ENCODE peak calls at places on chromosomes 3 and 15, in four cellular contexts. Q, M, S and H are unnamed samples.
A peak's percentile ranks its signal among the peaks of the same experiment; 100 is the strongest.

GRCh38 chr15:90624278-90624930 is 92.7 kb upstream of the BLM start:
- DNase-seq in Q (no peak), M (no peak), S (no peak), H (no peak)

GRCh38 chr3:24674261-24674660 is 179.6 kb upstream of the THRB start:
- DNase-seq in Q (no peak), M (no peak), S (peak; percentile 50), H (no peak)

GRCh38 chr3:188531210-188531609 is 377.3 kb downstream of the LPP start:
- DNase-seq in Q (peak; percentile 88), M (no peak), S (no peak), H (no peak)

GRCh38 chr3:171172070-171172469 is 145.6 kb upstream of the SLC2A2 start:
- DNase-seq in Q (no peak), M (no peak), S (peak; percentile 75), H (no peak)

GRCh38 chr3:142236173-142236572 is 10.8 kb upstream of the GK5 start:
- DNase-seq in Q (no peak), M (no peak), S (no peak), H (no peak)

GRCh38 chr3:122688996-122689395 is 8.4 kb downstream of the PARP14 start:
- DNase-seq in Q (no peak), M (no peak), S (no peak), H (no peak)

GRCh38 chr3:67819447-67819846 is 165.0 kb upstream of the SUCLG2 start:
- DNase-seq in Q (no peak), M (no peak), S (peak; percentile 54), H (peak; percentile 10)

GRCh38 chr3:42024578-42025387 is 62.9 kb upstream of the ULK4 start:
- DNase-seq in Q (no peak), M (no peak), S (peak; percentile 50), H (no peak)

GRCh38 chr3:127817331-127817821 is 4.9 kb downstream of the MGLL start:
- DNase-seq in Q (peak; percentile 78), M (no peak), S (no peak), H (no peak)

GRCh38 chr3:46440531-46441294 is 24.0 kb downstream of the LTF start:
- DNase-seq in Q (peak; percentile 10), M (no peak), S (peak; percentile 23), H (peak; percentile 52)

GRCh38 chr3:29677421-29677820 is 396.6 kb downstream of the RBMS3 start:
- DNase-seq in Q (peak; percentile 8), M (no peak), S (no peak), H (no peak)

GRCh38 chr3:52109556-52110380 is 44.5 kb downstream of the POC1A start:
- DNase-seq in Q (peak; percentile 55), M (peak; percentile 29), S (no peak), H (no peak)

GRCh38 chr3:105798381-105798934 is 70.4 kb downstream of the CBLB start:
- DNase-seq in Q (peak; percentile 56), M (no peak), S (no peak), H (no peak)

GRCh38 chr3:41418961-41419691 is 219.8 kb downstream of the CTNNB1 start:
- DNase-seq in Q (peak; percentile 66), M (no peak), S (peak; percentile 38), H (no peak)

GRCh38 chr3:61333562-61333961 is 82.3 kb upstream of the FHIT start:
- DNase-seq in Q (peak; percentile 27), M (no peak), S (no peak), H (no peak)
- H3K27ac ChIP-seq in Q (no peak overlapping the region), M (no peak overlapping the region), S (peak overlapping the region; percentile 63), H (no peak overlapping the region)

GRCh38 chr3:194312186-194312742 is 38.9 kb downstream of the CPN2 start:
- DNase-seq in Q (no peak), M (peak; percentile 29), S (no peak), H (no peak)
- H3K4me1 ChIP-seq in Q (peaks cover 6% of the 10 kb centered on the region), M (peaks cover 15% of the 10 kb centered on the region), S (peaks cover 28% of the 10 kb centered on the region), H (peaks cover 24% of the 10 kb centered on the region)

GRCh38 chr15:59396211-59396610 is 23.5 kb upstream of the MYO1E start:
- DNase-seq in Q (no peak), M (no peak), S (no peak), H (no peak)

GRCh38 chr15:59400103-59400813 is 27.6 kb upstream of the MYO1E start:
- DNase-seq in Q (no peak), M (no peak), S (peak; percentile 24), H (no peak)

GRCh38 chr15:59396660-59397059 is 24.0 kb upstream of the MYO1E start:
- DNase-seq in Q (no peak), M (no peak), S (no peak), H (no peak)

GRCh38 chr15:59399465-59400102 is 26.9 kb upstream of the MYO1E start:
- DNase-seq in Q (no peak), M (no peak), S (no peak), H (no peak)

DNA sequence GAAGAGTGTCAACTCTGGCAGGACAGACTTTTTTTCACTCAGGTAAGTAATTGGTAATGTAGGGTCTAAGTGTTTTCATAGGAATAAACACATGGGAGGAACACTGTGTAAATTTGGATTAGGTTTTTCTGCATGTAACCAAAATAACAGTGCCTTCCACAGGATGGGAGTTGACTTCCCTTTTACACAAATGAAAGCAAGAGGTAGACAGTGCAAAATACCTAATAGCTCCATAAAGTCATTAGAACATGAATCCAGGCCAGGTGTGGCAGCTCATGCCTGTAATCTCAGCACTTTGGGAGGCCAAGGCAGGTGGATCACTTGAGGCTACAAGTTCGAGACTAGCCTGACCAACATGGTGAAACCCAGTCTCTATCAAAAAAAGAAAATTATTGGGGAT is 25.5 kb upstream of the MYO1E start:
- DNase-seq in Q (no peak), M (no peak), S (no peak), H (no peak)
- H3K27ac ChIP-seq in Q (no peak overlapping the region), M (no peak overlapping the region), S (no peak overlapping the region), H (no peak overlapping the region)

DNA sequence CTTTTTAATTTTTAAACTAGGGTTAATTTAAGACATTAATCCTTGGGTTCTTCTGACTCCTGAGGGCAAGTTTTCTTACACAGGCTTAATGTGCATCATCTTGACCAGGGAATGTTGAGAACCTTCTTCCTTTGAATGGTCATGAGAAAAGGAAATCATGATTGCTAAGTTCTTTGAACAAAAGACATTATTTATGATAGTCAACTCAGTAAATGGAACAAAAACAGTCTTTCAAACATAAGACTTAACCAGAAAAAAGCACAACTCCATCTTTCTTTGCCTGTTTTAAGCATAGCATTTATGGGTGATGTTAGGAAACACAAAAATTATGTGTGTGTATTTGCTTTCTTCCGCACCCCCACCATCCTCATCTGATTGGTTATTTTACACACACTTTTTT is 5.4 kb downstream of the TLNRD1 start:
- DNase-seq in Q (no peak), M (no peak), S (no peak), H (no peak)
- H3K4me1 ChIP-seq in Q (peaks cover 7% of the 10 kb centered on the region), M (peaks cover 59% of the 10 kb centered on the region), S (no peaks in the 10 kb centered on the region), H (peaks cover 34% of the 10 kb centered on the region)

GRCh38 chr15:38189651-38190280 is 62.9 kb upstream of the SPRED1 start:
- DNase-seq in Q (peak; percentile 26), M (no peak), S (no peak), H (no peak)

GRCh38 chr15:38190501-38190900 is 62.1 kb upstream of the SPRED1 start:
- DNase-seq in Q (no peak), M (no peak), S (no peak), H (no peak)

GRCh38 chr15:38193496-38193895 is 59.1 kb upstream of the SPRED1 start:
- DNase-seq in Q (peak; percentile 41), M (no peak), S (no peak), H (no peak)

GRCh38 chr15:38195191-38195901 is 57.3 kb upstream of the SPRED1 start:
- DNase-seq in Q (no peak), M (no peak), S (no peak), H (no peak)

GRCh38 chr15:38192496-38192895 is 60.1 kb upstream of the SPRED1 start:
- DNase-seq in Q (no peak), M (no peak), S (no peak), H (no peak)
- H3K27ac ChIP-seq in Q (no peak overlapping the region), M (no peak overlapping the region), S (no peak overlapping the region), H (no peak overlapping the region)

GRCh38 chr3:101549473-101549872 is 12.2 kb upstream of the TRMT10C start:
- DNase-seq in Q (no peak), M (no peak), S (no peak), H (no peak)
- H3K4me1 ChIP-seq in Q (no peaks in the 10 kb centered on the region), M (no peaks in the 10 kb centered on the region), S (no peaks in the 10 kb centered on the region), H (peaks cover 9% of the 10 kb centered on the region)

DNA sequence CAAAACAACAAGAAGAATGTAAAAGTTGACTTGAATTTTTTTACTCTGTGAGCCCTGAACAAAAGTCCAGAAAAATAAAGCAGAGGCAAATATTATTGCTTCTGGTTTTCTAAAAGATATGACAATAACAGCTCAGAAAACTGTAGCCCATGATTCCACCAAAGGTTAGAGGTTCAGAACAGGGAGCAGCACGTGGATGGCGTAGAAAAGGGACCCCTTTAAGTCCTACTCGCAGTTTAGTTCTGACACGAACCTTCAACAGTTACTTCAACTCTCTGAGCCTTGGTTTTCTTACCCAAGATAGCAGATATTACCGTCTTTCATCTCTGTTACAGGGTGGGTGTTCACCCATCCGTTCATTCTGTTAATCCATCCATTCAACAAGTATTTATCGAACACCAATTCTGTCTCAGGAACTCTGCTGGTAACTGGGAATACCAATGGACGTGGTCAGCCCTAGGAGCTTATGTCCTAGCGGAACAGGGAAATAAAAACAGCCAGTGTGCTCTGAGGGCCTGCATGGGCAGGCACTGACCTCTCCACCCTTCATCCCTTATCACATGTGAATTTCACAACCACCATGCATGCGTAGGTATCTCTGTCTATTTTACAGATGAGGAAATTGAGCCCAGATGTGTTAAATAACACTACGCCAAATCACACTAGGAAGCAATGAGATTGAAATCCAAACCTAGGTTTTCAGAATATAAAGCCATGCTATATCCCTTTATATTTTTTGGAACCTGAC is 274.2 kb upstream of the ICE2 start:
- DNase-seq in Q (no peak), M (no peak), S (no peak), H (no peak)
- H3K27ac ChIP-seq in Q (no peak overlapping the region), M (peak overlapping the region; percentile 60), S (no peak overlapping the region), H (no peak overlapping the region)

DNA sequence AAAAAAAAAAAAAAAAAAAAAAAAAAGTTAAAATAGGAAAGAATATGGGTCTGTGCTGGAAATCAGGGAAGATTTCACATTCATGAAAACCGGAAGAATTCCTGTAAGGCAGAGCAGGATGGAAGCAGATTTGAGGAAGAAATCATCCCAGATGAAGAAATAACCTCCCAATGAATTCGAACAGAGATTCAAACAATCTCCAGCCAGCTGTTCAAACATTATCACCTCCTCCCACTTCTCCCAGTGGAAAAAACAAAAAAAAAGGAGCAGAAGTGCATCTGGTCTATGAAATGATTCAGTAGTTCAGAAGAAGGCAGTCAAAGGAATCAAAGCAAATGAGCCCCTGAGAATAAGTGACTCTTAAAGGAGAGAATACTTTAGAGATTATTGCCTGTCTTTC is 33.1 kb downstream of the CP start:
- DNase-seq in Q (no peak), M (no peak), S (no peak), H (no peak)
- H3K4me1 ChIP-seq in Q (no peaks in the 10 kb centered on the region), M (no peaks in the 10 kb centered on the region), S (peaks cover 42% of the 10 kb centered on the region), H (no peaks in the 10 kb centered on the region)

GRCh38 chr15:34241376-34242350 is 16.8 kb downstream of the EMC4 start:
- DNase-seq in Q (peak; percentile 37), M (no peak), S (peak; percentile 56), H (peak; percentile 14)

GRCh38 chr15:34233614-34234013 is 8.8 kb downstream of the EMC4 start:
- DNase-seq in Q (no peak), M (peak; percentile 40), S (no peak), H (no peak)

GRCh38 chr15:34240537-34240936 is 15.7 kb downstream of the EMC4 start:
- DNase-seq in Q (no peak), M (no peak), S (no peak), H (no peak)

GRCh38 chr15:34243226-34243625 is 18.4 kb downstream of the EMC4 start:
- DNase-seq in Q (peak; percentile 39), M (no peak), S (no peak), H (no peak)

GRCh38 chr15:34239151-34239761 is 14.4 kb downstream of the EMC4 start:
- DNase-seq in Q (peak; percentile 93), M (no peak), S (peak; percentile 7), H (peak; percentile 44)
- H3K27ac ChIP-seq in Q (peak overlapping the region; percentile 84), M (no peak overlapping the region), S (peak overlapping the region; percentile 34), H (no peak overlapping the region)

GRCh38 chr15:68584704-68585573 is 6.1 kb downstream of the CORO2B start:
- DNase-seq in Q (no peak), M (no peak), S (no peak), H (no peak)
- H3K4me1 ChIP-seq in Q (peaks cover 39% of the 10 kb centered on the region), M (no peaks in the 10 kb centered on the region), S (peaks cover 13% of the 10 kb centered on the region), H (no peaks in the 10 kb centered on the region)